ENCODE peak calls at places on chromosome 1, in five cellular contexts. F is NCI-H1092; G is stimulated activated CD4-positive, alpha-beta T cell treated with anti-CD3 and anti-CD28 coated beads, Interleukin-12 subunit alpha, Interleukin-12 subunit beta, amount 100 ng/mL, for 4 hours; H is H4; U is A172. Q is an unnamed sample.

GRCh38 chr1:74455390-74455789 is 57.0 kb downstream of the LRRC53 start:
- DNase-seq in F (no peak), G (no peak), H (no peak), U (no peak), Q (no peak)

GRCh38 chr1:172955161-172955821 is 95.5 kb downstream of the TNFSF18 start:
- DNase-seq in U (peak; percentile 99), F (no peak), G (no peak), H (no peak), Q (peak; percentile 61)

GRCh38 chr1:47678464-47678980 is 240.7 kb downstream of the FOXD2 start:
- DNase-seq in H (no peak), F (no peak), G (no peak), U (no peak), Q (no peak)

GRCh38 chr1:104932949-104933679 is 1183.4 kb downstream of the AMY1C start:
- DNase-seq in U (no peak), H (no peak), F (no peak), G (no peak), Q (no peak)

GRCh38 chr1:37673920-37674319 is 18.4 kb upstream of the CDCA8 start:
- DNase-seq in F (no peak), H (peak; percentile 57), G (peak; percentile 30), U (no peak), Q (no peak)

GRCh38 chr1:204571631-204572030 is 55.4 kb downstream of the MDM4 start:
- DNase-seq in H (no peak), G (no peak), U (no peak), F (no peak), Q (peak; percentile 91)

GRCh38 chr1:164767257-164768044 is 208.5 kb downstream of the PBX1 start:
- DNase-seq in U (peak; percentile 82), G (no peak), F (no peak), H (peak; percentile 83), Q (peak; percentile 90)

GRCh38 chr1:92273039-92273438 is 25.7 kb downstream of the GLMN start:
- DNase-seq in G (no peak), H (no peak), F (no peak), U (no peak), Q (no peak)

GRCh38 chr1:114467491-114467890 is 43.5 kb downstream of the TRIM33 start:
- DNase-seq in H (no peak), G (no peak), F (no peak), U (no peak), Q (no peak)

GRCh38 chr1:230495891-230496385 is 69.8 kb upstream of the PGBD5 start:
- DNase-seq in F (no peak), U (peak; percentile 29), G (no peak), H (peak; percentile 37), Q (peak; percentile 21)

GRCh38 chr1:32040711-32041110 is 27.0 kb downstream of the KHDRBS1 start:
- DNase-seq in G (no peak), U (no peak), F (no peak), H (no peak), Q (no peak)

Q was measured in PC-3.